ENCODE peak calls at places on chromosomes 3 and 15, in nine cellular contexts. C is pulmonary artery endothelial cell; H is hypothalamus; B is NB4; U is activated T-cell treated with anti-CD3 and anti-CD28 coated beads, Interleukin-2, amount 50 U/mL, for 48 hours; M is hippocampal formation; D is HT1080; I is stimulated activated CD8-positive, alpha-beta memory T cell treated with anti-CD3 and anti-CD28 coated beads, Interleukin-15, amount 100 ng/mL, for 24 hours; F is spleen. E is an unnamed sample.

GRCh38 chr3:124886168-124887051 is 755 bp downstream of the ITGB5 start:
- DNase-seq in C (no peak), H (peak), B (no peak), U (peak), M (no peak), D (peak), I (no peak), F (peak), E (no peak)

GRCh38 chr3:58009026-58009748 is 965 bp downstream of the FLNB start:
- DNase-seq in C (no peak), H (no peak), B (no peak), U (peak), M (no peak), D (no peak), I (no peak), F (peak), E (no peak)

GRCh38 chr15:40002295-40002694 is 36.7 kb downstream of the SRP14 start:
- DNase-seq in C (no peak), H (no peak), B (no peak), U (no peak), M (no peak), D (no peak), I (no peak), F (no peak), E (no peak)

GRCh38 chr3:128324911-128325592 is 141.6 kb downstream of the DNAJB8 start:
- DNase-seq in C (no peak), H (no peak), B (no peak), U (no peak), M (no peak), D (no peak), I (no peak), F (no peak), E (no peak)

GRCh38 chr3:189629803-189630455 is 1.3 kb upstream of the TP63 start:
- DNase-seq in C (no peak), H (no peak), B (no peak), U (no peak), M (no peak), D (no peak), I (no peak), F (no peak), E (no peak)

GRCh38 chr3:13069495-13069894 is 3.7 kb downstream of the IQSEC1 start:
- DNase-seq in C (no peak), H (no peak), B (peak), U (peak), M (no peak), D (no peak), I (no peak), F (no peak), E (peak)

GRCh38 chr15:95561463-95561862 is 769.0 kb upstream of the NR2F2 start:
- DNase-seq in C (no peak), H (no peak), B (no peak), U (no peak), M (no peak), D (no peak), I (no peak), F (no peak), E (no peak)

GRCh38 chr3:1092771-1093170 is at the start of gene CNTN6:
- DNase-seq in C (no peak), H (no peak), B (no peak), U (no peak), M (no peak), D (no peak), I (no peak), F (no peak), E (no peak)

GRCh38 chr3:120420855-120421570 is 29.8 kb downstream of the FSTL1 start:
- DNase-seq in C (no peak), H (no peak), B (no peak), U (no peak), M (peak), D (no peak), I (no peak), F (no peak), E (no peak)

GRCh38 chr15:47184003-47184404 is 533.3 kb upstream of the SEMA6D start:
- DNase-seq in C (no peak), H (peak), B (no peak), U (no peak), M (no peak), D (no peak), I (no peak), F (peak), E (no peak)

GRCh38 chr3:166637984-166638530 is 742.0 kb downstream of the ZBBX start:
- DNase-seq in C (no peak), H (no peak), B (no peak), U (no peak), M (no peak), D (no peak), I (no peak), F (no peak), E (no peak)

GRCh38 chr15:24954783-24955548 is at the start of the genes SNRPN and SNURF:
- DNase-seq in C (peak), H (peak), B (no peak), U (peak), M (peak), D (peak), I (peak), F (peak), E (no peak)

GRCh38 chr3:100761211-100761921 is 52.1 kb downstream of the TFG start:
- DNase-seq in C (no peak), H (no peak), B (peak), U (no peak), M (no peak), D (no peak), I (no peak), F (no peak), E (no peak)

GRCh38 chr15:52180196-52180835 is 10.9 kb downstream of the GNB5 start:
- DNase-seq in C (no peak), H (no peak), B (no peak), U (peak), M (no peak), D (no peak), I (no peak), F (peak), E (no peak)

GRCh38 chr3:124620600-124621063 is 109.6 kb upstream of the UMPS start:
- DNase-seq in C (peak), H (no peak), B (peak), U (peak), M (no peak), D (peak), I (no peak), F (no peak), E (peak)

GRCh38 chr3:129621626-129622417 is 15.3 kb upstream of the PLXND1 start:
- DNase-seq in C (no peak), H (no peak), B (no peak), U (no peak), M (no peak), D (no peak), I (no peak), F (peak), E (no peak)

GRCh38 chr3:62567097-62568021 is 194.0 kb upstream of the FEZF2 start:
- DNase-seq in C (no peak), H (no peak), B (no peak), U (no peak), M (peak), D (peak), I (no peak), F (no peak), E (no peak)

E was measured in Kasumi-1.